ENCODE peak calls at places on chromosome 10, in eight cellular contexts. S, Z, K, R, E, Y, U and P are unnamed samples.

GRCh38 chr10:72037266-72037665 is 51.1 kb downstream of the SPOCK2 start:
- DNase-seq in S (no peak), Z (no peak), K (no peak), R (no peak), E (no peak), Y (no peak), U (no peak), P (no peak)

GRCh38 chr10:129307141-129307540 is 159.9 kb upstream of the MGMT start:
- DNase-seq in S (no peak), Z (no peak), K (no peak), R (no peak), E (no peak), Y (no peak), U (no peak), P (no peak)

GRCh38 chr10:99389721-99390480 is 40.5 kb downstream of the GOT1 start:
- DNase-seq in S (no peak), Z (no peak), K (no peak), R (no peak), E (no peak), Y (no peak), U (no peak), P (no peak)

GRCh38 chr10:76433161-76434005 is 1002.0 kb downstream of the LRMDA start:
- DNase-seq in S (peak; percentile 6), Z (peak; percentile 71), K (no peak), R (no peak), E (no peak), Y (peak; percentile 59), U (no peak), P (no peak)

GRCh38 chr10:70617798-70618568 is 15.4 kb upstream of the PRF1 start:
- DNase-seq in S (no peak), Z (no peak), K (no peak), R (peak; percentile 80), E (no peak), Y (no peak), U (peak; percentile 65), P (no peak)

GRCh38 chr10:62239994-62240393 is 28.6 kb downstream of the RTKN2 start:
- DNase-seq in S (peak; percentile 1), Z (no peak), K (no peak), R (peak; percentile 50), E (no peak), Y (no peak), U (peak; percentile 68), P (no peak)

GRCh38 chr10:58152698-58153263 is 114.9 kb downstream of the IPMK start:
- DNase-seq in S (peak; percentile 69), Z (no peak), K (peak; percentile 44), R (peak; percentile 75), E (no peak), Y (peak; percentile 18), U (peak; percentile 67), P (peak; percentile 34)

GRCh38 chr10:70513848-70514309 is 35.3 kb downstream of the PALD1 start:
- DNase-seq in S (no peak), Z (no peak), K (peak; percentile 63), R (no peak), E (no peak), Y (no peak), U (no peak), P (peak; percentile 90)

GRCh38 chr10:78372806-78373205 is 339.1 kb downstream of the RPS24 start:
- DNase-seq in S (no peak), Z (no peak), K (no peak), R (no peak), E (no peak), Y (no peak), U (no peak), P (no peak)

GRCh38 chr10:88115968-88116367 is 252.5 kb downstream of the PTEN start:
- DNase-seq in S (no peak), Z (no peak), K (no peak), R (peak; percentile 89), E (no peak), Y (no peak), U (peak; percentile 76), P (no peak)

GRCh38 chr10:131174651-131175540 is 136.6 kb downstream of the TCERG1L start:
- DNase-seq in S (no peak), Z (no peak), K (no peak), R (no peak), E (no peak), Y (no peak), U (no peak), P (peak; percentile 65)

GRCh38 chr10:104435822-104436221 is 82.2 kb downstream of the CFAP58 start:
- DNase-seq in S (no peak), Z (no peak), K (no peak), R (no peak), E (no peak), Y (no peak), U (peak; percentile 41), P (no peak)

GRCh38 chr10:18136056-18136916 is 3.9 kb upstream of the CACNB2 start:
- DNase-seq in S (no peak), Z (no peak), K (no peak), R (peak; percentile 68), E (no peak), Y (no peak), U (peak; percentile 33), P (no peak)

GRCh38 chr10:122030200-122030552 is 41.2 kb downstream of the TACC2 start:
- DNase-seq in S (no peak), Z (peak; percentile 38), K (no peak), R (no peak), E (no peak), Y (no peak), U (no peak), P (no peak)

GRCh38 chr10:13390604-13391522 is 42.8 kb upstream of the SEPHS1 start:
- DNase-seq in S (no peak), Z (no peak), K (no peak), R (peak; percentile 23), E (peak; percentile 58), Y (peak; percentile 32), U (peak; percentile 7), P (peak; percentile 56)

GRCh38 chr10:74314166-74314565 is 163.1 kb downstream of the ADK start:
- DNase-seq in S (peak; percentile 67), Z (no peak), K (no peak), R (no peak), E (no peak), Y (no peak), U (no peak), P (no peak)
- H3K4me3 ChIP-seq in S (no peak overlapping the region), Z (no peak overlapping the region), K (no peak overlapping the region), R (no peak overlapping the region), E (no peak overlapping the region), Y (no peak overlapping the region), U (peak overlapping the region; percentile 18), P (no peak overlapping the region)

DNA sequence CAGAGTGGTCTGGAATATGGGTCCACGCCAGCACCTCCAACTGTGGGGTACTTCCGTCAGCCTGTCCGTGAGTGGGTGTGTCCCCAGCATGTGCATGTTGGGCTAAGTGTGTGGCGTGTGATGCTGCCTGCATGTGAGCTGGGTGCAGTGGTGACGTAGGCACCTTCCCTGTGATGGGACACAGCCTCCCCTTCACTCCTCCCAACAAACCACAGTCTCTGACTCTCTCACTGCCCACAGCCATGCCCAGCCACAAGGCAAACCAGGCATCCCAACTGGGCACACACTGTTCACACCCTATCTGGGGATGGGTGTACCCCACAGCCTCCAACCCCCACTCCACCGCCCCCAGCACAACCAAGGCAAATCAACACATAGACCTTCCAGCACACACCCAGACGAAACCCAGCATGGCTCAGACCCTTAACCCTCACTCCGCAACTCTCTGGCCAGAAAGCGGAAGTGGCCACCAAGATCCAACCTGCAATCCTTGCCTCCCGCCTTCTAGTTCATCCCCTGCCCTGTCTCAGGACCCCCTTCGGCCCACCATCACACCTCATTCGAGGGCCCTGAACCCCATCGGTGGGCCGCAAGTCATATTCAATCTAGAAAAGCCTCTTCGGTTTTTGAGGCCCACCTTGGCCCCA is 10.4 kb downstream of the PSD start:
- DNase-seq in S (no peak), Z (no peak), K (no peak), R (peak; percentile 43), E (no peak), Y (no peak), U (no peak), P (no peak)
- H3K4me3 ChIP-seq in S (peak overlapping the region; percentile 52), Z (no peak overlapping the region), K (no peak overlapping the region), R (peak overlapping the region; percentile 35), E (peak overlapping the region; percentile 36), Y (peak overlapping the region; percentile 26), U (no peak overlapping the region), P (peak overlapping the region; percentile 61)

DNA sequence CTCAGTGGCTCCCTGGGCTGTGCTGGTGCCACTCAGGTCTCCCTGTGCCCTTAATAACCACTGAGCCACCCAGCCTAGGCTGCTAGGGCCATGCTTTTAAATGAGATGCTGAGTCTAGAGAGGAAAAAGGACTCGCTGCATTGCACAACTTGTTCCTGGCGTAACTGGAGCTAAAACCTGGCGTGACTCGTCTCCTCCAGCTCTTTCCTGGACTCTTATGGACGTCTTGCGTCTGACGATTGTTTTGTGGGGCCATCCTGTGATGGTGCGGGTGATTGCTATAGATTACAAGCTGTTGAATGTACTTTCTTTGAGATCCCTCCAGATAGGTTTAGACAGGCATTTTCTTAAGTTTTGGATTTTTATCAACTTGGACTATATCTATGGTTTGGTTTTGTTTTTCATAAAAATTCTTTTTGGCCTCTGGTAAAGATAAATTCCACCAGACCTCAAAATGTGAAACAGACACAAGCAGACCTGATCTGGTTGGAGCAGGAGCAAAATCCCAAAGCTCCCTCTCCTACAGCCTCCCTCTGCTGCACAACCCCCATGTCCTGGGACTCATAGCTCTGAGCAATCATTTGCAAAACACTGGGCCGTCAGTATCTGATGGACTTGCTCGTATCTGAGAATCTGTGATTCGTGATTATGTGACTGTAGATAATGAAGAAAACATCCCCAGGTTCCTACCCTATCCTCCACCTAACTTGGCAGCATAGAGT is 230.3 kb downstream of the ARHGAP12 start:
- DNase-seq in S (no peak), Z (no peak), K (no peak), R (peak; percentile 96), E (no peak), Y (peak; percentile 73), U (peak; percentile 96), P (no peak)
- H3K4me3 ChIP-seq in S (no peak overlapping the region), Z (no peak overlapping the region), K (no peak overlapping the region), R (peak overlapping the region; percentile 17), E (no peak overlapping the region), Y (no peak overlapping the region), U (peak overlapping the region; percentile 36), P (no peak overlapping the region)

GRCh38 chr10:68603766-68604165 is 43.6 kb downstream of the TET1 start:
- DNase-seq in S (no peak), Z (no peak), K (no peak), R (no peak), E (no peak), Y (no peak), U (no peak), P (no peak)

GRCh38 chr10:68600041-68600778 is 40.1 kb downstream of the TET1 start:
- DNase-seq in S (peak; percentile 59), Z (peak; percentile 57), K (peak; percentile 84), R (peak; percentile 73), E (peak; percentile 61), Y (peak; percentile 59), U (peak; percentile 83), P (peak; percentile 82)

GRCh38 chr10:68601490-68602265 is 41.5 kb downstream of the TET1 start:
- DNase-seq in S (no peak), Z (no peak), K (peak; percentile 13), R (no peak), E (no peak), Y (no peak), U (no peak), P (no peak)

GRCh38 chr10:68604441-68604840 is 44.3 kb downstream of the TET1 start:
- DNase-seq in S (no peak), Z (no peak), K (no peak), R (peak; percentile 25), E (no peak), Y (no peak), U (peak; percentile 19), P (peak; percentile 11)

DNA sequence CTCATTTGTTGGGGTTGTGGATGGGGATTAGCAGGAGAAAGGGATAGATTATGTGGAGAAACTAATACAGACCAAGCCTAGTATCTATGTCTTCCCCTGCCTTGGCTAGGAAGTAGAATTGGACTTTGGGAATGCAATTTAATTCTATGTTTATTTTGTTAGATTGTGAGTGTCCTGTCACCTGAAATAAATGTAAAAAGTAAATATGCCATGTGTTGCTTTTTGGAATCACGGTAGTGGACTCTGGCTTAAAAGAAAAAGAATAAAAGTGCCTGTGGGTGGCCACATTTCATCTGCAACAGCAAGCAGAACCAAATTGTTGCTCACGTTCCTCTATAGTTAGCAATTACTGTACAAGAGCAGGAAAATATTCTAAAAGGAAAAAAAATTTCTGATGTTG is 42.3 kb downstream of the TET1 start:
- DNase-seq in S (no peak), Z (no peak), K (no peak), R (no peak), E (no peak), Y (no peak), U (no peak), P (no peak)
- H3K4me3 ChIP-seq in S (no peak overlapping the region), Z (no peak overlapping the region), K (no peak overlapping the region), R (no peak overlapping the region), E (no peak overlapping the region), Y (no peak overlapping the region), U (no peak overlapping the region), P (no peak overlapping the region)